ENCODE peak calls at places on chromosomes 6 and 20, in nine cellular contexts. M, S, V, K, B, F, G, A and R are unnamed samples.

GRCh38 chr6:105484238-105485161 is 81.6 kb upstream of the PREP start:
- DNase-seq in M (peak; percentile 58), S (no peak), V (no peak), K (peak; percentile 30), B (peak; percentile 29), F (no peak), G (no peak), A (peak; percentile 55), R (peak; percentile 46)

GRCh38 chr6:146753306-146753705 is 154.5 kb downstream of the ADGB start:
- DNase-seq in M (no peak), S (no peak), V (no peak), K (no peak), B (no peak), F (no peak), G (no peak), A (no peak), R (no peak)

GRCh38 chr6:32949113-32949512 is 3.8 kb downstream of the HLA-DMA start:
- DNase-seq in M (no peak), S (no peak), V (no peak), K (no peak), B (no peak), F (no peak), G (no peak), A (peak; percentile 22), R (no peak)

GRCh38 chr20:43560974-43561373 is 2.1 kb downstream of the SGK2 start:
- DNase-seq in M (peak; percentile 73), S (no peak), V (no peak), K (no peak), B (no peak), F (no peak), G (no peak), A (no peak), R (no peak)

GRCh38 chr6:38445321-38445720 is 194.4 kb downstream of the BTBD9 start:
- DNase-seq in M (no peak), S (no peak), V (no peak), K (peak; percentile 11), B (no peak), F (no peak), G (no peak), A (no peak), R (no peak)

GRCh38 chr6:151376440-151376839 is 14.9 kb downstream of the ZBTB2 start:
- DNase-seq in M (no peak), S (no peak), V (no peak), K (no peak), B (no peak), F (no peak), G (no peak), A (no peak), R (no peak)

GRCh38 chr20:4568560-4568959 is 153.1 kb upstream of the PRND start:
- DNase-seq in M (no peak), S (no peak), V (no peak), K (no peak), B (no peak), F (no peak), G (no peak), A (no peak), R (no peak)

GRCh38 chr6:39430968-39431523 is 108.5 kb upstream of the KCNK16 start:
- DNase-seq in M (peak; percentile 56), S (no peak), V (no peak), K (peak; percentile 41), B (peak; percentile 69), F (no peak), G (no peak), A (peak; percentile 43), R (peak; percentile 1)

GRCh38 chr6:14502551-14502950 is 385.0 kb downstream of the CD83 start:
- DNase-seq in M (no peak), S (no peak), V (no peak), K (peak; percentile 25), B (no peak), F (no peak), G (no peak), A (no peak), R (no peak)

GRCh38 chr6:85405175-85405852 is 44.6 kb upstream of the NT5E start:
- DNase-seq in M (no peak), S (no peak), V (no peak), K (peak; percentile 74), B (no peak), F (no peak), G (no peak), A (peak; percentile 23), R (no peak)

GRCh38 chr6:124964764-124965105 is 2.5 kb downstream of the RNF217 start:
- DNase-seq in M (no peak), S (no peak), V (no peak), K (peak; percentile 47), B (peak; percentile 14), F (no peak), G (no peak), A (peak; percentile 20), R (no peak)

GRCh38 chr6:118986312-118986711 is 51.4 kb upstream of the MCM9 start:
- DNase-seq in M (no peak), S (no peak), V (no peak), K (no peak), B (no peak), F (no peak), G (no peak), A (no peak), R (no peak)

GRCh38 chr6:17967668-17968067 is 19.8 kb downstream of the KIF13A start:
- DNase-seq in M (no peak), S (no peak), V (no peak), K (no peak), B (no peak), F (no peak), G (no peak), A (no peak), R (no peak)

GRCh38 chr6:3159805-3160781 is 2.7 kb upstream of the TUBB2A start:
- DNase-seq in M (peak; percentile 32), S (no peak), V (peak; percentile 46), K (peak; percentile 83), B (no peak), F (peak; percentile 59), G (no peak), A (peak; percentile 64), R (no peak)

GRCh38 chr6:45464685-45465084 is 87.0 kb upstream of the SUPT3H start:
- DNase-seq in M (no peak), S (no peak), V (no peak), K (peak; percentile 18), B (no peak), F (no peak), G (no peak), A (no peak), R (no peak)

GRCh38 chr20:8837396-8837795 is 231.5 kb upstream of the PLCB4 start:
- DNase-seq in M (no peak), S (no peak), V (no peak), K (peak; percentile 93), B (peak; percentile 60), F (no peak), G (no peak), A (peak; percentile 23), R (no peak)

GRCh38 chr6:152270301-152270925 is 366.7 kb downstream of the SYNE1 start:
- DNase-seq in M (no peak), S (no peak), V (no peak), K (peak; percentile 78), B (peak; percentile 45), F (no peak), G (no peak), A (peak; percentile 39), R (no peak)

GRCh38 chr6:126134491-126134890 is 148.2 kb downstream of the TRMT11 start:
- DNase-seq in M (no peak), S (no peak), V (no peak), K (no peak), B (no peak), F (no peak), G (no peak), A (no peak), R (no peak)

GRCh38 chr20:56628873-56629463 is at the start of gene TFAP2C:
- DNase-seq in M (peak; percentile 91), S (no peak), V (no peak), K (peak; percentile 52), B (peak; percentile 98), F (no peak), G (peak; percentile 28), A (no peak), R (peak; percentile 69)

GRCh38 chr6:41523957-41524633 is 22.1 kb upstream of the FOXP4 start:
- DNase-seq in M (no peak), S (no peak), V (no peak), K (no peak), B (no peak), F (no peak), G (no peak), A (no peak), R (no peak)

GRCh38 chr6:162733489-162733888 is 5.7 kb downstream of the PACRG start:
- DNase-seq in M (no peak), S (no peak), V (no peak), K (no peak), B (no peak), F (no peak), G (no peak), A (no peak), R (peak; percentile 36)

GRCh38 chr20:16395366-16395765 is 177.9 kb downstream of the KIF16B start:
- DNase-seq in M (no peak), S (no peak), V (no peak), K (no peak), B (no peak), F (no peak), G (no peak), A (no peak), R (no peak)

GRCh38 chr20:35968930-35969329 is 540 bp downstream of the CNBD2 start:
- DNase-seq in M (no peak), S (no peak), V (no peak), K (no peak), B (no peak), F (no peak), G (no peak), A (no peak), R (no peak)

GRCh38 chr20:54122189-54122588 is 51.6 kb downstream of the CYP24A1 start:
- DNase-seq in M (no peak), S (no peak), V (no peak), K (peak; percentile 84), B (no peak), F (no peak), G (no peak), A (peak; percentile 6), R (peak; percentile 41)

GRCh38 chr20:4613718-4614620 is 107.7 kb upstream of the PRND start:
- DNase-seq in M (peak; percentile 44), S (peak; percentile 64), V (peak; percentile 63), K (peak; percentile 87), B (peak; percentile 52), F (peak; percentile 42), G (no peak), A (peak; percentile 76), R (peak; percentile 59)

GRCh38 chr6:87972279-87972678 is 75.4 kb upstream of the SPACA1 start:
- DNase-seq in M (no peak), S (no peak), V (no peak), K (no peak), B (no peak), F (no peak), G (no peak), A (no peak), R (no peak)

GRCh38 chr6:142659661-142660060 is 285.3 kb downstream of the HIVEP2 start:
- DNase-seq in M (no peak), S (no peak), V (no peak), K (no peak), B (no peak), F (no peak), G (no peak), A (no peak), R (no peak)

GRCh38 chr6:4607026-4607704 is 169.0 kb upstream of the CDYL start:
- DNase-seq in M (no peak), S (peak; percentile 70), V (no peak), K (peak; percentile 96), B (peak; percentile 52), F (no peak), G (no peak), A (peak; percentile 95), R (peak; percentile 40)

GRCh38 chr6:56004421-56004820 is 129.0 kb upstream of the BMP5 start:
- DNase-seq in M (no peak), S (no peak), V (no peak), K (peak; percentile 21), B (peak; percentile 23), F (no peak), G (no peak), A (peak; percentile 27), R (peak; percentile 80)

GRCh38 chr6:111793711-111794111 is 79.5 kb downstream of the FYN start:
- DNase-seq in M (no peak), S (no peak), V (no peak), K (no peak), B (no peak), F (peak; percentile 26), G (no peak), A (no peak), R (no peak)

GRCh38 chr20:1941226-1941625 is 46.0 kb downstream of the SIRPA start:
- DNase-seq in M (no peak), S (no peak), V (no peak), K (peak; percentile 79), B (peak; percentile 61), F (no peak), G (no peak), A (no peak), R (no peak)